ENCODE peak calls at places on chromosomes 4 and X, in five cellular contexts. X is cardiac fibroblast, F is brain microvascular endothelial cell, Q is fibroblast of pulmonary artery, U is Peyer's patch. N is an unnamed sample.
A peak's percentile ranks its signal among the peaks of the same experiment; 100 is the strongest.

GRCh38 chr4:105620640-105621323 is 68.4 kb downstream of the ARHGEF38 start:
- DNase-seq in X (peak; percentile 79), F (peak; percentile 95), U (no peak), Q (peak; percentile 78), N (no peak)

GRCh38 chrX:10938371-10938982 is 172.7 kb upstream of the HCCS start:
- DNase-seq in X (no peak), F (no peak), U (no peak), Q (no peak), N (no peak)

GRCh38 chr4:99762728-99763127 is 53.9 kb upstream of the DAPP1 start:
- DNase-seq in X (no peak), Q (no peak), F (no peak), U (no peak), N (no peak)

GRCh38 chr4:44056721-44057151 is 391.9 kb downstream of the KCTD8 start:
- DNase-seq in U (no peak), X (no peak), F (no peak), Q (no peak), N (no peak)

GRCh38 chr4:23022032-23022431 is 329.3 kb downstream of the GBA3 start:
- DNase-seq in F (peak; percentile 86), X (peak; percentile 58), Q (peak; percentile 80), U (no peak), N (peak; percentile 58)

GRCh38 chr4:98728433-98728832 is 70.0 kb upstream of the TSPAN5 start:
- DNase-seq in U (no peak), Q (peak; percentile 80), F (peak; percentile 70), X (peak; percentile 48), N (peak; percentile 13)

GRCh38 chr4:85370400-85371032 is 104.4 kb upstream of the ARHGAP24 start:
- DNase-seq in X (peak; percentile 67), F (peak; percentile 53), Q (peak; percentile 64), U (peak; percentile 70), N (peak; percentile 13)

GRCh38 chrX:153802513-153803045 is 8.1 kb downstream of the SSR4 start:
- DNase-seq in Q (no peak), X (no peak), F (no peak), U (no peak), N (peak; percentile 4)

GRCh38 chr4:7863911-7864681 is 75.6 kb downstream of the AFAP1 start:
- DNase-seq in U (no peak), Q (no peak), F (no peak), X (no peak), N (no peak)

GRCh38 chrX:9665113-9665512 is 100.5 kb downstream of the GPR143 start:
- DNase-seq in Q (peak; percentile 33), U (no peak), F (no peak), X (no peak), N (no peak)

GRCh38 chr4:55553442-55553841 is 6.7 kb upstream of the CLOCK start:
- DNase-seq in U (peak; percentile 66), Q (peak; percentile 59), F (no peak), X (peak; percentile 72), N (no peak)

GRCh38 chrX:64427787-64428186 is 32.5 kb upstream of the MTMR8 start:
- DNase-seq in F (no peak), Q (no peak), X (no peak), U (no peak), N (no peak)

GRCh38 chr4:123419885-123420743 is 23.5 kb downstream of the SPRY1 start:
- DNase-seq in X (no peak), U (no peak), Q (no peak), F (no peak), N (no peak)

GRCh38 chr4:123421227-123421941 is 24.8 kb downstream of the SPRY1 start:
- DNase-seq in U (no peak), Q (peak; percentile 68), F (no peak), X (peak; percentile 71), N (no peak)

GRCh38 chr4:123421942-123422781 is 25.6 kb downstream of the SPRY1 start:
- DNase-seq in F (no peak), X (peak; percentile 36), U (no peak), Q (no peak), N (no peak)

GRCh38 chr4:123418486-123418931 is 21.9 kb downstream of the SPRY1 start:
- DNase-seq in U (no peak), F (peak; percentile 90), Q (peak; percentile 96), X (peak; percentile 96), N (peak; percentile 95)

DNA sequence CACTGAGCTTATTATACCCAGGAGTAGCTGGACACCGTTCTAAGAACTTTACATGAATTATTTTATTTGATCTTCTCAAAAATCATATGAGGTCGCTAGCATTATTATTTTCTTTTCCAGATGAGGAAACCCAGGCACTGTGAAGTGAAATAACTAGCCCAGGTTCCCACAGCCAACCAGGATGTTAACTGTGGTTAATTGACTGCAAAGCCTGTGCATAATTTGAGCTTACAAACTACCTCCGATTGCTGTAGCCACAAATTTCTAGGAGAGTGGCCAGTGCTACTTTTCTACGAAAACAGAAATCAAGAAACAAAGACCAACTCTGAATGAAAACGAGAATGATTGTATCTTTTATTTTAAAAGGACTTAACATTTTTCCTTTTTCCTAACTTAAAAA is 27.2 kb downstream of the SPRY1 start:
- DNase-seq in Q (no peak), F (no peak), U (no peak), X (no peak), N (no peak)
- TF ChIP-seq CTCF in Q (no peak), F (no peak), U (no peak), X (no peak), N (no peak)

GRCh38 chr4:172727631-172728030 is 441.0 kb upstream of the GALNT7 start:
- DNase-seq in F (no peak), X (no peak), Q (no peak), U (no peak), N (no peak)

GRCh38 chr4:172725581-172725980 is 443.0 kb upstream of the GALNT7 start:
- DNase-seq in Q (peak; percentile 11), F (no peak), X (peak; percentile 11), U (no peak), N (no peak)

GRCh38 chr4:172726001-172726423 is 442.6 kb upstream of the GALNT7 start:
- DNase-seq in U (peak; percentile 70), X (no peak), F (no peak), Q (no peak), N (no peak)
- H3K4me3 ChIP-seq in U (no peak overlapping the region), X (no peak overlapping the region), F (no peak overlapping the region), Q (no peak overlapping the region), N (no peak overlapping the region)

DNA sequence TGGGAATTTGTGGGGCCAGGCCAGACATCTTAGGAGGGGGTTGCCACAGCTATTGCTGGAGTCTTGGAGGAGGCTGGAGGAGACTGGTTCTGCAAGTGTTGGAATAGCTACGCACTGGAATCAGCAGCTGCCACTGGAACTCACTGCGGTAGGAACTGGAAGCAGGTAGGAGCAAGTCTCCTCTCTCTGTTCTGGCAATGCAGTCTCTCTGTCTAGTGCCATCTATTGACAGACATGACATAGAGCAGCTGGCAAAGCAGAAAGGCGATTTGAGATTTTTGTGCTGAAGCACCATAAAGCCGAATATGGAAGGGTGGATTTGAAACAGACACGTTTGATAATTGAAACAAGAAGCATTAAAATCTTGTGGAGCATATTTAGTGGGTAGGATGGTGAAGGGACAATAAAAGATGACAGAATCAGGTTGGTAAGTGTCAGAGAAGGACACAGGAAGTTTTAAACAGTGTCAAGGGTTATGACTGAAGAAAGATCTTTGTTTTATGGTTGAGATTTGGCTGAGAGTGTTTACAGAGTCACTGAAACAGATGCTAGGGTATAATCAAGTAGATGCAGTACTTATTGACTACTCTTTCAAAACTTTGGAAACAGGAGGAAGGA is 23.5 kb upstream of the SYNPO2 start:
- DNase-seq in F (peak; percentile 51), X (peak; percentile 68), Q (peak; percentile 68), U (peak; percentile 50), N (peak; percentile 39)
- TF ChIP-seq CTCF in F (peak; percentile 89), X (peak; percentile 81), Q (peak; percentile 84), U (no peak), N (peak; percentile 88)

DNA sequence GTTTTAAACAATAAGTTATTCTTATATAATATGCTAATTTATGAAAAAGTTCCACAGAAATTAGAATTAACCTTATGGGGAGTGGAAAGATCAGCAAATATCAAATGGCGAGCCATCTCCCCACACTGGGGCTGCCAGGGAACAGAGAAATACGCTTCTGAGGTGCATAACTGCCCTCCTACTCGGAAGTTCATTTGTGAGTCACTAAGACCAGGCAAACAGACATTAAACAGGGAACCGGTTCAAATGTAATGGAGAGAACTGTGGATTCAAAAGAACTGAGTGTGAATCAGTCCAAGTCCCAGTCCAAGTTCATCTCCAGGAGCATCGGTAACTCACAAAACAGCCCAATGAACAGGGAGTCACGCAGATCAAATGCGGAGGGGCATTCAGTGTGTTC is 11.4 kb upstream of the S100G start:
- DNase-seq in X (no peak), U (no peak), F (no peak), Q (no peak), N (no peak)
- H3K4me3 ChIP-seq in X (no peak overlapping the region), U (no peak overlapping the region), F (no peak overlapping the region), Q (no peak overlapping the region), N (no peak overlapping the region)

GRCh38 chr4:169270156-169270809 is 473 bp downstream of the SH3RF1 start:
- DNase-seq in F (no peak), X (peak; percentile 53), U (peak; percentile 67), Q (peak; percentile 59), N (no peak)

GRCh38 chr4:169272265-169272886 is 1.6 kb upstream of the SH3RF1 start:
- DNase-seq in F (peak; percentile 59), Q (peak; percentile 59), X (peak; percentile 86), U (no peak), N (no peak)

GRCh38 chr4:169268951-169269781 is 1.6 kb downstream of the SH3RF1 start:
- DNase-seq in X (peak; percentile 93), F (peak; percentile 86), Q (peak; percentile 91), U (peak; percentile 46), N (no peak)

GRCh38 chr4:169271692-169272007 is 894 bp upstream of the SH3RF1 start:
- DNase-seq in X (no peak), Q (no peak), F (no peak), U (peak; percentile 49), N (no peak)

DNA sequence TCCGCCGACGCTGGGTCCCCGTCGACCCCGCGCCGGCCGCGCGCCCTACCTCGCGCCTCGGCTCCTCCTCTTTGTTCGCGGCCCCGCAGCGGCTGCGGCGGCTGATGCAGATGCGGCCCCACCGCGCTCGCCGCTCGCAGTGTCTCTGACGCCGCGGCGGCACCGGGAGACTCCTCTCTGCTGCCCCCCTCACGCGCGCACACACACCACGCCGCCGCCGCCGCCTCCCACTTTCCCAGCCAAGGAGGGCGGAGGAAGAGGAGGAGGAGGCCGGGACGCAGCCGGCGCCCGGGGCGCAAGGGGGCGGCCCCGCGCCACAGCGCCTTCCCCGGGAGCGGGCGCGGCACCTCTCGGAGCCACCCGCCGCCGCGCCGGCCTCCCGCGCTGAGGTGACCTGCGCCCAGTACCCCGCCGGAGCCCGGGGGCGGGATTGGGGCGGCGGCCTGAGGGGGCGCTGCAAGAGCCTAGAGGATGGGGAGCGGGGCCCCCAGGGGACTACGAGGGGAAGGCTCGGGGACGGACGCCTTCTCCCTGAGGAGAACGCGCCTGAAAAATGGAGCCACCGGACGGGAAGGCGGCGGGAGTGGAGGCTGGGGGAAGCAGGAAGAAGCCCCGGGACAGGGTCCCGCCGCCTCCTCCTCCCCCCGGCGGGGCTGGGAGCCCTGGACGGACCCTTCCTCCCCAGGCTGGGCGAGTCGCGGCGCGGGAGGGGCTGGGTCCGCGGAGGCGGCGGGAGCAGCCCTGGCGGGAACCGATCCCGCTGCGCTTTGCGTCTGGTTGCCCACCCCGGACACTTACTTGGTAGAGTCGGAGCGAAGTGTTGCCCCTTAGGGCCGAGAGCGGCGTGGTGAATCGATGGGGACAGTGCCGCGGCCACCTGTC is at the start of gene SH3RF1:
- DNase-seq in F (peak; percentile 73), Q (peak; percentile 87), X (peak; percentile 86), U (peak; percentile 89), N (no peak)
- TF ChIP-seq CTCF in F (peak; percentile 30), Q (no peak), X (no peak), U (peak; percentile 23), N (peak; percentile 30)

N was measured in astrocyte of the cerebellum.